ENCODE peak calls at places on chromosomes 11 and 22, in five cellular contexts. Y, I, Q, S and R are unnamed samples.

GRCh38 chr22:46830001-46830715 is 67.7 kb downstream of the TBC1D22A start:
- DNase-seq in Y (no peak), I (peak; percentile 43), Q (no peak), S (peak; percentile 73), R (no peak)

GRCh38 chr11:66408488-66409214 is 12.2 kb upstream of the NPAS4 start:
- DNase-seq in Y (peak; percentile 89), I (peak; percentile 67), Q (peak; percentile 90), S (peak; percentile 91), R (peak; percentile 94)

GRCh38 chr22:38924197-38924952 is 33.0 kb upstream of the APOBEC3A start:
- DNase-seq in Y (no peak), I (peak; percentile 79), Q (peak; percentile 93), S (peak; percentile 92), R (no peak)

GRCh38 chr11:71199226-71199815 is 53.1 kb downstream of the SHANK2 start:
- DNase-seq in Y (no peak), I (no peak), Q (no peak), S (no peak), R (no peak)

GRCh38 chr22:42163515-42163914 is 32.9 kb upstream of the CYP2D6 start:
- DNase-seq in Y (no peak), I (no peak), Q (no peak), S (no peak), R (no peak)

GRCh38 chr22:27113211-27114030 is 456.0 kb downstream of the MIAT start:
- DNase-seq in Y (peak; percentile 20), I (peak; percentile 87), Q (peak; percentile 50), S (peak; percentile 99), R (no peak)

GRCh38 chr11:32154275-32154674 is 63.4 kb downstream of the RCN1 start:
- DNase-seq in Y (no peak), I (peak; percentile 30), Q (no peak), S (peak; percentile 30), R (no peak)

GRCh38 chr11:7573193-7573557 is 59.4 kb downstream of the PPFIBP2 start:
- DNase-seq in Y (no peak), I (no peak), Q (no peak), S (peak; percentile 74), R (no peak)

GRCh38 chr22:40728731-40729189 is 49.5 kb downstream of the MCHR1 start:
- DNase-seq in Y (peak; percentile 56), I (peak; percentile 77), Q (no peak), S (peak; percentile 46), R (no peak)

GRCh38 chr22:39532215-39533071 is at the start of gene RPS19BP1:
- DNase-seq in Y (peak; percentile 99), I (peak; percentile 99), Q (peak; percentile 100), S (peak; percentile 99), R (peak; percentile 96)

GRCh38 chr11:70482529-70482917 is 84.2 kb downstream of the CTTN start:
- DNase-seq in Y (no peak), I (no peak), Q (no peak), S (no peak), R (no peak)

GRCh38 chr11:74730601-74731260 is 495 bp downstream of the CHRDL2 start:
- DNase-seq in Y (no peak), I (no peak), Q (no peak), S (no peak), R (no peak)

GRCh38 chr22:39434721-39435120 is 22.1 kb upstream of the MGAT3 start:
- DNase-seq in Y (no peak), I (no peak), Q (no peak), S (no peak), R (no peak)

GRCh38 chr11:12284321-12285050 is 92.9 kb upstream of the PARVA start:
- DNase-seq in Y (no peak), I (no peak), Q (no peak), S (peak; percentile 82), R (no peak)

GRCh38 chr11:14584595-14584994 is 59.0 kb upstream of the PDE3B start:
- DNase-seq in Y (no peak), I (no peak), Q (peak; percentile 20), S (no peak), R (no peak)

GRCh38 chr11:9092846-9093778 is 1.7 kb upstream of the SCUBE2 start:
- DNase-seq in Y (no peak), I (peak; percentile 24), Q (peak; percentile 38), S (no peak), R (peak; percentile 40)

GRCh38 chr11:32479291-32479690 is 44.0 kb upstream of the WT1 start:
- DNase-seq in Y (no peak), I (no peak), Q (no peak), S (no peak), R (no peak)

GRCh38 chr11:16412525-16413194 is 56.3 kb upstream of the SOX6 start:
- DNase-seq in Y (no peak), I (no peak), Q (no peak), S (no peak), R (no peak)

GRCh38 chr11:98979212-98979611 is 41.5 kb upstream of the CNTN5 start:
- DNase-seq in Y (no peak), I (no peak), Q (no peak), S (no peak), R (no peak)

GRCh38 chr11:73343076-73343833 is 32.9 kb upstream of the RELT start:
- DNase-seq in Y (no peak), I (no peak), Q (no peak), S (no peak), R (no peak)

GRCh38 chr11:96155627-96156378 is 187.2 kb downstream of the MAML2 start:
- DNase-seq in Y (peak; percentile 30), I (peak; percentile 94), Q (peak; percentile 35), S (peak; percentile 97), R (peak; percentile 61)

GRCh38 chr11:75212463-75212862 is 28.1 kb upstream of the TPBGL start:
- DNase-seq in Y (no peak), I (no peak), Q (peak; percentile 29), S (no peak), R (no peak)

DNA sequence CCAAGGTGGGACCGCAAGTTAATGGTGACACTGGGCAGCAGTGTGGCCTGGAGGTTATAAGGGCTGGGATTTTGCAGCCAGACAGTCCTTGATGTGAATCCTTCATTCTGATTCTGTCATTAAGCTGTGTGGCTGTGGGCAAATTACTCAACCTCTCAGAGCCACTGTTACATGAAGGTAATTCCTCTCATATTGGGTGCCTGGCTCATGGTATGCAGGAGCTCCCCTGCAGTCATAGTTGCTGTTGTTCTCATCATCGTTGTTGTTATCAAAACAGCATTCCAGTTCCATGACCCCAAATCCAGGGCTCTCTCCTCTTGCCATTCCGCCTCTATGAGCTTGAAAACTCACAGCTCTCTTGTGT is 1.5 kb downstream of the RAB36 start:
- DNase-seq in Y (no peak), I (no peak), Q (no peak), S (no peak), R (no peak)
- TF ChIP-seq CTCF in Y (no peak), I (no peak), Q (no peak), S (no peak), R (no peak)

GRCh38 chr11:88555829-88556202 is 218.3 kb upstream of the CTSC start:
- DNase-seq in Y (no peak), I (no peak), Q (no peak), S (peak; percentile 90), R (no peak)

GRCh38 chr11:88553204-88553603 is 215.7 kb upstream of the CTSC start:
- DNase-seq in Y (no peak), I (no peak), Q (no peak), S (peak; percentile 44), R (no peak)

GRCh38 chr11:88555018-88555828 is 217.7 kb upstream of the CTSC start:
- DNase-seq in Y (no peak), I (peak; percentile 100), Q (no peak), S (peak; percentile 100), R (no peak)

GRCh38 chr11:88552377-88553029 is 215.0 kb upstream of the CTSC start:
- DNase-seq in Y (peak; percentile 26), I (peak; percentile 44), Q (peak; percentile 49), S (peak; percentile 56), R (peak; percentile 32)
- TF ChIP-seq CTCF in Y (peak; percentile 8), I (peak; percentile 63), Q (peak; percentile 54), S (peak; percentile 79), R (peak; percentile 76)

DNA sequence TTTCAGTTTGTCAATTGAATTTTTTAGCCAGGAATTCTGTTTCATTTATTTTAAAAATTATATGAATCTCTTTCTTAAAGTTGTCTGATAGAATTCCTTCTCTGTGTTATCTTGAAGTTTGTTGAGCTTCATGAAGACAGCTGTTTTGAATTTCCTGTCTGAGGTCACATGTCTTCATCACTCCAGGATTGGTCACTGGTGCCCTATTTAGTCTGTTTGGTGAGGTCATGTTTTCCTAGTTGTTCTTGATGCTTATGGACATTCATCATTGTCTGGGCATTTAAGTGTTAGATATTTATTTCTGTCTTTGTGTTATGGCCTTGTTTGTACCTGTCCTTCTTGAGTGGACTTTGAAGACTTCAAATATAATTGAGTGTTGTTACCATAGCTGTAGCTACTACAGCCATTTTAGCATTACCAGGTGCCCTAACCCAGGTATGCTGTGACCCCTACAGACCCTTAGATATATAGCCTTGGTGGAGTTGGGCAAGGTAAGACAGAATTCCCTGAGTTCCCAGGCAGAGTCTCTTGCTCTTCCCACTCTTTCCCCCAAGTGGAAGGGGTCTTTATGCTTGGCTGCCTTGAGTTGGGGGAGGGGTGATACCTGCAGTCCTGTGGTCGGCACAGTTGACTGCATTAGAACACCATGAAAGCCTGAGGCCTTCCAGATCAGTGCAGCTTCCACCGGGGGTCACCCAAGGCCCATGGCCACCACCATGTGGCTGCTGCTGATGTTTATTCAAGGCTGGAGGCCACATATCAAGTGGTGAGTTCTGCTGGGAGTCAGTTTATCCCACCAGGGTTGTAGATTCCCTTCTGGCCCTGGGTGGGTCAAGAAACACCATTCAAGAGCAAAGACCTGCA is 229.6 kb downstream of the DYNC2H1 start:
- DNase-seq in Y (no peak), I (peak; percentile 19), Q (no peak), S (peak; percentile 44), R (no peak)
- TF ChIP-seq CTCF in Y (no peak), I (peak; percentile 15), Q (no peak), S (peak; percentile 18), R (no peak)

GRCh38 chr11:34363363-34364084 is 5.7 kb upstream of the ABTB2 start:
- DNase-seq in Y (no peak), I (no peak), Q (no peak), S (peak; percentile 28), R (no peak)

GRCh38 chr11:34364102-34364501 is 6.3 kb upstream of the ABTB2 start:
- DNase-seq in Y (no peak), I (no peak), Q (no peak), S (peak; percentile 55), R (no peak)

GRCh38 chr11:34366522-34366921 is 8.7 kb upstream of the ABTB2 start:
- DNase-seq in Y (no peak), I (peak; percentile 73), Q (peak; percentile 60), S (peak; percentile 41), R (peak; percentile 46)
- TF ChIP-seq CTCF in Y (no peak), I (peak; percentile 46), Q (peak; percentile 63), S (peak; percentile 46), R (no peak)

GRCh38 chr22:37546436-37547248 is 13.6 kb upstream of the CDC42EP1 start:
- DNase-seq in Y (peak; percentile 33), I (no peak), Q (peak; percentile 84), S (peak; percentile 84), R (no peak)
- TF ChIP-seq CTCF in Y (no peak), I (no peak), Q (peak; percentile 17), S (peak; percentile 30), R (no peak)

GRCh38 chr11:61581030-61581928 is at the start of gene SYT7:
- DNase-seq in Y (peak; percentile 90), I (peak; percentile 80), Q (peak; percentile 98), S (peak; percentile 97), R (peak; percentile 96)
- TF ChIP-seq CTCF in Y (no peak), I (no peak), Q (peak; percentile 44), S (no peak), R (peak; percentile 55)